ENCODE peak calls at places on chromosomes 11 and 22, in four cellular contexts. K is CD4-positive, CD25-positive, alpha-beta regulatory T cell; N is SJSA1; M is H1. T is an unnamed sample. For H3K9me3, the result is how much of the 10 kb centered on the place peaks cover.

GRCh38 chr11:19595499-19595839 is 117.2 kb upstream of the NAV2 start:
- DNase-seq in N (no peak), K (no peak), M (no peak), T (no peak)

GRCh38 chr11:15769203-15769602 is 587.1 kb downstream of the SOX6 start:
- DNase-seq in N (no peak), K (no peak), M (no peak), T (no peak)

GRCh38 chr11:2269601-2270321 is 627 bp downstream of the ASCL2 start:
- DNase-seq in M (peak), N (peak), K (peak), T (no peak)

GRCh38 chr22:50141462-50141861 is 29.1 kb upstream of the PANX2 start:
- DNase-seq in K (no peak), N (no peak), M (no peak), T (no peak)

GRCh38 chr11:12482839-12483238 is 105.5 kb downstream of the PARVA start:
- DNase-seq in K (no peak), N (no peak), M (no peak), T (no peak)

GRCh38 chr11:65315866-65316233 is 1.2 kb downstream of the CDC42EP2 start:
- DNase-seq in M (no peak), K (no peak), N (no peak), T (no peak)

GRCh38 chr11:125257185-125257584 is 92.6 kb downstream of the PKNOX2 start:
- DNase-seq in M (no peak), N (no peak), K (no peak), T (no peak)

GRCh38 chr11:114251797-114252327 is 44.3 kb upstream of the NNMT start:
- DNase-seq in M (no peak), N (no peak), K (no peak), T (no peak)

GRCh38 chr11:129143335-129143734 is 48.8 kb downstream of the ARHGAP32 start:
- DNase-seq in K (no peak), M (peak), N (peak), T (no peak)

GRCh38 chr11:120326845-120327281 is 1.8 kb downstream of the TLCD5 start:
- DNase-seq in N (no peak), K (no peak), M (no peak), T (no peak)

GRCh38 chr11:14836106-14836492 is 55.9 kb downstream of the CYP2R1 start:
- DNase-seq in K (no peak), M (no peak), N (no peak), T (no peak)

GRCh38 chr11:293852-294661 is 5.1 kb downstream of the PGGHG start:
- DNase-seq in M (no peak), N (no peak), K (no peak), T (no peak)

GRCh38 chr11:83549984-83550667 is 264.0 kb upstream of the CCDC90B start:
- DNase-seq in M (no peak), K (no peak), N (no peak), T (no peak)

GRCh38 chr11:72222907-72223614 is 1.5 kb upstream of the INPPL1 start:
- DNase-seq in N (peak), K (peak), M (peak), T (peak)

GRCh38 chr11:16967347-16967662 is 46.9 kb downstream of the PLEKHA7 start:
- DNase-seq in K (no peak), N (no peak), M (no peak), T (no peak)

GRCh38 chr22:43377486-43377995 is 34.3 kb upstream of the MPPED1 start:
- DNase-seq in K (no peak), N (no peak), M (no peak), T (no peak)

GRCh38 chr11:66950113-66950535 is 8.1 kb downstream of the PC start:
- DNase-seq in K (peak), N (peak), M (no peak), T (no peak)

GRCh38 chr22:44242946-44243724 is 62.4 kb downstream of the PARVG start:
- DNase-seq in K (no peak), N (no peak), M (no peak), T (no peak)

GRCh38 chr11:87743002-87743401 is 432.2 kb downstream of the RAB38 start:
- DNase-seq in K (no peak), M (no peak), N (no peak), T (no peak)

DNA sequence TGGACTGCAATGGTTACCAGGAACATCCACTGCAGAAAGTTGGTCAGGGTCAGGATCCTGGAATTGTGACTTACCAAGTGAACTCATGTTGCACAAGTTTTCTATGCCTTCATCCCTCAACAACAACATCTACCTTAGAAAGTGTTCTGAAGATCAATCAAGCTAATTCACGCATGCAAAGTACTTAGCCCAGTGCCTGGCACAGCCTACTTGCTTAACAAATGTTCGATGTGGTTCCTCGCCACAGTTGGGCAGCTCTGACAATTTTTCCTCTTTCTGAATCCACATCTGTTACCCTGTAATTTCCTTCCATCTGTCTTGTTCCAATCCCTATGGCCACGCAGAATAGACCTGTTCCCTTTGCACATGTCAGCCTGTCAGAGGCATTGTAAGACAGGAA is 1415.1 kb downstream of the TBC1D22A start:
- DNase-seq in K (no peak), N (no peak), M (no peak), T (no peak)
- H3K9me3 ChIP-seq in K (under half), N (under half), M (under half), T (under half)

DNA sequence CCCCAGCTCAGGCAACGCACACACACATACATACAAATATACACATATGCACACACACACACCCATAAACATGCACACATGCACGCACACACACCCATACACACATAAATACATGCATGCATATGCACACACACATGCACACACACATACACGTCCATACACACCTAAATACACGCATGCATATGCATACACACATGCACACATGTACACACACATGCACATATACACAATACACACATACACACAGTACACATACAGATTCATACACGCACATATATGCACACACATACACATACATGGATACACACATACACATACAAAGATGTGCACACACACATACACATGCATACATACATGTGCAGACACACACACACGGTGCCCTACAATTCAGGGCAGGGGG is 496.6 kb downstream of the TBC1D22A start:
- DNase-seq in N (no peak), M (no peak), K (no peak), T (no peak)
- H3K9me3 ChIP-seq in N (under half), M (half or more), K (under half), T (under half)

DNA sequence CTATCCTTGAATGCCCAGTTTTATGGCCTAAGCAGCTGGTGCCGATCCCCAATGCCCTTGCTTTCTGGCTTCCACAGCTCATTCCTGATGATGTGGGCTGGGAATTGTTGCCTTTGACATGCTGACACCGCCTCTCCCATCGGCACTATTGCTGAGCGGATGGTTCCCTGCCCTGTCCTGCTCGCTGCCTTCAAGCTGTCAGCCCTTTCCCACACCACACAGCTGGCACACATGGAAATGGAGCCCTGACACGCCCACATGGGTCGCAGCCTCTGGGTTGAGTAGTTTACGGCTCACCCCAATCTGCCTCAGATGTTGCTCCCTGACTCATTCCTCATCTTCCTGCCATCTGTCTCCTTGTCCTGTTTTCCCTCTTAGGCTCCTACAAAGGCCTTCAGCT is 110.2 kb upstream of the SESN3 start:
- DNase-seq in K (no peak), M (no peak), N (no peak), T (no peak)
- H3K9me3 ChIP-seq in K (under half), M (under half), N (under half), T (under half)

DNA sequence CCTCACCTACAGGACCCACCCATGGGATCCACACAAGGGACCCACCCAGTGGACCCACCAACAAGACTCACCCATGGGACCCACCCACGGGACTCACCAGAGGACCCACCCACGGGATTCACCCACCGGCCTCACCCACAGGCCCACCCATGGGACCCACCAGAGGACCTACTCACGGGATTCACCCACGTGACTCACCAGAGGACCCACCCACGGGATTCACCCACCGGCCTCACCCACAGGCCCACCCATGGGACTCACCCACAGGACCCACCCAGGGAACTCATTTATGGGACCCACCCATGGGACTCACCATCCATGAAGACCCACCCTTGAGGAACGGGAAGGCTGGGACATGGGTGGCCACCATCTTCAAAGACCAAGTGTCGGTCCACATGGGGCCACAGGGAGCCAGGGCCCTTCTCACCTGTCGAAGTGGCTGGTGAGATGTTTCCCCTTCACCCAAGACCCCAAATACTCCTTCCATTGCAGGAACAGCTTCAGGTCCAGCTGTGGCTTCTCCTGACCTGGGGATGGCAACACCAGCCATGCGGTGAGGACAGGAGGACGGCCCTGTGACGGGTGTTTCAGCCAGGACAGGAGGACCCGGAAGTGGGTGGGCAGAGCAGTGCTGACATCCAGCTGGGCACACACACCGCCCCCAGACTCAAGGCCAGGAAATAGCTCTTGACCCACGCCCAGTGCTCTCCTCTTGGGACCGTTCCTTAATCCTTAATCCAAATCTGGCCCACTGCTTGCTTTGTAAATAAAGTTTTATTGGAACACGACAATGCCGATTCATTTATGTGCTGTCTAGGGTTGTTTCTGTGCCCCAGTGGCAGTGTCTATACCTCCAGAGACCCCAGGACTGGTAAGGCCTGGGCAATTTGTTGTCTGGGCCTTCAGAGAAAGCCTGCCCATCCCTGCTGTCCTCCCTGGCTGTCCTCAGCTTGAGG is 1005.1 kb downstream of the BRD1 start:
- DNase-seq in N (no peak), M (no peak), K (no peak), T (no peak)
- H3K9me3 ChIP-seq in N (under half), M (under half), K (under half), T (under half)

DNA sequence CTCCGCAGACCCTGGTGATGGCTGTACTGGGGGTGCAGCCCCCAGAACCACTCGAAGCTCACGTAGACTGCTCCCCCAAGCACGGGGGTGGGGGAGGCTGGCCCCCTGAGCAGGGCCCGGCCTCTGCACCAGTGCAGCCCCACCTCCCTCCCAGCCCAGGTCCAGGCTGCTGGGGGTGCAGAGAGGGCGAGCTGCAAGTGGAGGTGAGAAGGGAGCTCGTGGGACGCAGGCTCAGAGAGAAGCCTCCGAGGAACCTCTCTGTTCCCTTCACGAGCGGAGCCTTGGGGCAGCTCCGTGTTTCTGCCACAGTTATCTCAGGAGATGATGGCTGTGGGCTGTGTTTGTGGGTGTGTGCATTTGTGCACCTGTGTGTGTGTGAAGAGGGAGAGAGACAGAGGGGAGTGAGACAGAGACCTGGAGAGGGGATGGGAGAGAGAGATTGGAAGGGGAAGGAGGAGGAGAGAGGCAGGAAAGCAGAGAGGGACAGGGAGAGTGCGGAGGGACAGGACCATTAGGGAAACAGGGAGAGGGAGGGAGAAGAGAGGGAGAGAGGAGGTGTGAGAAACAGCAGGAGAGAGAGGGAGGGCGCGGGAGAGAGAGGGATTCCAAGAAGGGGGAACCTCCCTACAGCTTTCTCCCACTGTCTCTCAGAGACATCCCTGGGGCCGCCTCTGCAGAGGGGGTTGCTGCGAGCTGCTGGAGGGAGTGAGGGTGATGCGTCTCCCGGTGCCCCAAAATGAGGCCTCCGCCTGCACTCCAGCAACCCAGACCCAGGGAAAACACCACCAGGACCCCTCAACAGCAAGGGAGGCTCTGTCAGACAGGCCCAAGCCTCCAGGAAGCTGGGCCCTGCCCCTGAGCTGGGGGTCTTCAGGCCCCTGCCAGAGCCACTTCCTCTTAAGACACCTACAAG is 1488.6 kb downstream of the BRD1 start:
- DNase-seq in M (no peak), N (no peak), K (no peak), T (no peak)
- H3K9me3 ChIP-seq in M (under half), N (under half), K (under half), T (under half)

GRCh38 chr22:47206185-47206584 is 443.7 kb downstream of the TBC1D22A start:
- DNase-seq in M (no peak), N (no peak), K (no peak), T (no peak)
- H3K9me3 ChIP-seq in M (half or more), N (under half), K (under half), T (under half)

DNA sequence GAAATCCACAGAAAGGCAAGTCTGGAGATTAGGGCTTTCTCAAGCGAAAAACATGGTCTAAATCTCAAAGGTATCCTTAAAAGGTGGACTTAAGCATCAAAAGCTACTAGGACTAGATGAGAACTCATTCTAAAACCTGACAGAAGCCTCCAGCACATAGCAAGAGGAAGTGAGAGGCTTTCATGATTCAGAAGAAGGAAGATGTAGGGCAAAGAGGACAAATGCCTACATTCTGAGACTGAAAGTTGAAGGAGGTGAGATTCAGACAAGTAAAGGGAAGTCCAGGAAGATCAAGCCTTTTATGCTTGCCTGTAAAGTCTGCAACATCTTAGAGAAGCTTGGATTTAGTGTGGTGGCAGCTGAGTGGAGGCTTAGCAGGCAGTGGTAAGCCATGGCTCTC is 98.9 kb downstream of the PGR start:
- DNase-seq in K (no peak), N (no peak), M (no peak), T (no peak)
- H3K9me3 ChIP-seq in K (under half), N (under half), M (under half), T (under half)

DNA sequence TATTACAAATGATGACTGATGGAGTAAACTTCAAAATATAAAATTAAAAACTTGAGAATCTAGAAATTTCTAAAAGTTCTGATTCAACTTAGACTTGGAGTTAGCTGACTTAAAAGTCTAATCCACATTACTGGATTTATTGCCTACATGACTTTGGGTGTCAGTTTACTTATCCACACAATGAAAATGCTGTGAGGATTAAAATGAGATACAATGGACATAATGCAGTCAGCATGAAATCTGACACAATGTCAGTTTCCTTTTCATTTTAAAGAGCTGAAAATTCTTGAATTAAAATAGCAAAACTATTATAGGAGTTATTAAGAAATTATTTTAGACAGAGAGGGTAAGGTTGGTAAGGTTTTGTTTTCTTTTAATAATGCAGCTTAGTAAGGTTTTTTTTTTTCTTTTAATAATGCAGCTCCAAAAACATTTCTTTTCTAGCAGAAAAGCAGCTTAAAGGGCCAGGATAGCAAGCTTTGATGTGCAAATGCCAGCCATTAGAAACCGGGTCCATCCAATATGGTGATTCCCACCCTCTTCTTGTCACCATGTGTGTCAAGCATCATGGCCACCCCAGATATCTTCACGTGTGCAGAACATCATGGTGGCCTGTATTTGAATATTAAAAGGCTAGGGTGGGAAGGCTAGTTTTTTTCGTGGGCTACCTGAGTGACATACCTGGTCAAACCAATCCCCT is 18.9 kb downstream of the APIP start:
- DNase-seq in M (no peak), K (no peak), N (no peak), T (no peak)
- H3K9me3 ChIP-seq in M (under half), K (half or more), N (under half), T (under half)

GRCh38 chr22:49083607-49084006 is 744.1 kb downstream of the BRD1 start:
- DNase-seq in K (no peak), N (no peak), M (no peak), T (no peak)
- H3K9me3 ChIP-seq in K (under half), N (under half), M (under half), T (under half)

DNA sequence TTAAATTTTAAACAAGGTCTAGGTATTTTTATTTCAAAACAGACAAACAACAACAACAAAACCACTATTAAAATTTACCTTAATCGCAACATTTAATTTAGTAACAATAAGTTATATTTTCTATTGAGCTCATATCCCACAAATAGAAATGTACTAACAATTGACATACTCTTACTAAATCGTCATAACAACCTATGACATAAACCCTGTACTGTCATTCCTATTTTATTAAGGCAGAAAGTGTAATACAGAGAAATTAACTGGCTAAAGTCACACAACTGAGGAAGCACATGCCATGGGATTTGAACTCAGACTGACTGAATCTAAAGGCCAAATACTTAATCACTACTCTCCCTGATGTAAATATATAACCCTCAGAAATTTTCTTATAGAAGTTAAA is 3.0 kb downstream of the KIF18A start:
- DNase-seq in K (no peak), N (no peak), M (no peak), T (no peak)
- H3K9me3 ChIP-seq in K (under half), N (under half), M (under half), T (under half)